ENCODE peak calls at places on chromosomes 13 and 19, in eight cellular contexts. J, Y, Q, G, F, D, O and R are unnamed samples.

GRCh38 chr13:110307697-110308376 is 753 bp downstream of the COL4A2 start:
- DNase-seq in J (no peak), Y (no peak), Q (no peak), G (no peak), F (no peak), D (no peak), O (no peak), R (no peak)

GRCh38 chr19:36488816-36489138 is 584 bp downstream of the ZNF566 start:
- DNase-seq in J (no peak), Y (no peak), Q (no peak), G (no peak), F (no peak), D (peak; percentile 12), O (no peak), R (no peak)

GRCh38 chr19:48726573-48726972 is 7.0 kb upstream of the MAMSTR start:
- DNase-seq in J (peak; percentile 59), Y (no peak), Q (no peak), G (no peak), F (no peak), D (no peak), O (no peak), R (no peak)

GRCh38 chr19:30596268-30596667 is 224.1 kb downstream of the ZNF536 start:
- DNase-seq in J (no peak), Y (no peak), Q (no peak), G (no peak), F (no peak), D (no peak), O (no peak), R (no peak)

GRCh38 chr13:43054803-43055802 is 31.7 kb downstream of the DNAJC15 start:
- DNase-seq in J (peak; percentile 46), Y (peak; percentile 78), Q (no peak), G (no peak), F (no peak), D (peak; percentile 40), O (no peak), R (no peak)

GRCh38 chr13:46389985-46390384 is 2.9 kb upstream of the RUBCNL start:
- DNase-seq in J (no peak), Y (peak; percentile 41), Q (no peak), G (peak; percentile 91), F (no peak), D (peak; percentile 13), O (no peak), R (no peak)

GRCh38 chr13:50375792-50376191 is 360.5 kb downstream of the KCNRG start:
- DNase-seq in J (no peak), Y (peak; percentile 50), Q (no peak), G (no peak), F (no peak), D (peak; percentile 37), O (no peak), R (no peak)

GRCh38 chr13:58953638-58954037 is 1210.1 kb downstream of the DIAPH3 start:
- DNase-seq in J (no peak), Y (no peak), Q (no peak), G (no peak), F (no peak), D (no peak), O (peak; percentile 27), R (no peak)

GRCh38 chr19:47123406-47123805 is 7.2 kb upstream of the SAE1 start:
- DNase-seq in J (no peak), Y (no peak), Q (no peak), G (no peak), F (no peak), D (no peak), O (no peak), R (no peak)

GRCh38 chr19:1122972-1123363 is 19.2 kb downstream of the GPX4 start:
- DNase-seq in J (no peak), Y (peak; percentile 29), Q (no peak), G (no peak), F (no peak), D (peak; percentile 76), O (no peak), R (no peak)

GRCh38 chr13:33229446-33230177 is 55.9 kb downstream of the STARD13 start:
- DNase-seq in J (no peak), Y (no peak), Q (no peak), G (peak; percentile 69), F (peak; percentile 30), D (no peak), O (no peak), R (no peak)

GRCh38 chr19:28445826-28446225 is 767.1 kb downstream of the UQCRFS1 start:
- DNase-seq in J (no peak), Y (no peak), Q (no peak), G (no peak), F (no peak), D (no peak), O (no peak), R (no peak)

GRCh38 chr19:39296906-39297305 is 699 bp downstream of the IFNL1 start:
- DNase-seq in J (no peak), Y (no peak), Q (no peak), G (no peak), F (no peak), D (no peak), O (no peak), R (no peak)

GRCh38 chr19:33241091-33241529 is 15.5 kb upstream of the SLC7A10 start:
- DNase-seq in J (no peak), Y (no peak), Q (no peak), G (no peak), F (no peak), D (no peak), O (no peak), R (no peak)

GRCh38 chr19:11422163-11423068 is 3.3 kb upstream of the RGL3 start:
- DNase-seq in J (peak; percentile 64), Y (no peak), Q (peak; percentile 38), G (peak; percentile 28), F (peak; percentile 56), D (no peak), O (peak; percentile 49), R (no peak)

GRCh38 chr19:3605361-3605760 is 1.3 kb downstream of the TBXA2R start:
- DNase-seq in J (no peak), Y (no peak), Q (no peak), G (no peak), F (no peak), D (no peak), O (no peak), R (no peak)

GRCh38 chr19:19562665-19563347 is 24.7 kb downstream of the CILP2 start:
- DNase-seq in J (peak; percentile 39), Y (no peak), Q (peak; percentile 12), G (no peak), F (no peak), D (no peak), O (no peak), R (no peak)

GRCh38 chr13:62687727-62688126 is 1272.1 kb upstream of the PCDH20 start:
- DNase-seq in J (no peak), Y (no peak), Q (no peak), G (no peak), F (no peak), D (no peak), O (no peak), R (no peak)